ENCODE peak calls at places on chromosomes 11 and 22, in five cellular contexts. C is keratinocyte, V is psoas muscle, Y is thoracic aorta, B is tibial artery. O is an unnamed sample.

GRCh38 chr11:108558222-108558621 is 35.3 kb downstream of the EXPH5 start:
- DNase-seq in C (no peak), V (no peak), Y (no peak), B (no peak), O (no peak)

GRCh38 chr11:76962583-76963416 is 71.4 kb upstream of the B3GNT6 start:
- DNase-seq in C (no peak), V (no peak), Y (no peak), B (no peak), O (no peak)

GRCh38 chr11:31240340-31240904 is 129.1 kb downstream of the DCDC1 start:
- DNase-seq in C (peak), V (no peak), Y (no peak), B (no peak), O (peak)

GRCh38 chr22:21936151-21936778 is 16.4 kb downstream of the PPM1F start:
- DNase-seq in C (no peak), V (peak), Y (no peak), B (peak), O (peak)

GRCh38 chr11:65559951-65560537 is 1.9 kb upstream of the LTBP3 start:
- DNase-seq in C (peak), V (no peak), Y (peak), B (peak), O (no peak)

GRCh38 chr11:108223449-108224149 is 732 bp downstream of the ATM start:
- DNase-seq in C (no peak), V (no peak), Y (no peak), B (no peak), O (no peak)

GRCh38 chr22:48488611-48489456 is 1338.8 kb downstream of the BRD1 start:
- DNase-seq in C (no peak), V (no peak), Y (no peak), B (peak), O (no peak)

GRCh38 chr11:1853376-1854131 is 670 bp downstream of the LSP1 start:
- DNase-seq in C (no peak), V (no peak), Y (no peak), B (no peak), O (peak)

GRCh38 chr11:118655486-118656190 is 23.8 kb downstream of the TREH start:
- DNase-seq in C (no peak), V (no peak), Y (no peak), B (peak), O (no peak)

GRCh38 chr11:43547900-43548381 is 132.6 kb upstream of the HSD17B12 start:
- DNase-seq in C (no peak), V (no peak), Y (no peak), B (no peak), O (peak)

GRCh38 chr11:10392680-10393079 is 62.4 kb upstream of the AMPD3 start:
- DNase-seq in C (no peak), V (no peak), Y (no peak), B (no peak), O (no peak)

GRCh38 chr11:11363674-11364073 is 10.6 kb upstream of the CSNK2A3 start:
- DNase-seq in C (no peak), V (no peak), Y (no peak), B (no peak), O (no peak)

GRCh38 chr22:44729391-44730012 is 22.9 kb upstream of the ARHGAP8 start:
- DNase-seq in C (no peak), V (peak), Y (no peak), B (no peak), O (no peak)

GRCh38 chr11:132035228-132035627 is 664.8 kb downstream of the NTM start:
- DNase-seq in C (no peak), V (no peak), Y (no peak), B (no peak), O (no peak)

GRCh38 chr11:27723685-27724084 is 23.4 kb upstream of the BDNF start:
- DNase-seq in C (no peak), V (no peak), Y (no peak), B (no peak), O (no peak)

GRCh38 chr11:9626778-9627394 is 37.0 kb upstream of the SWAP70 start:
- DNase-seq in C (no peak), V (peak), Y (no peak), B (no peak), O (no peak)

GRCh38 chr22:30250713-30251267 is 4.2 kb upstream of the LIF start:
- DNase-seq in C (no peak), V (no peak), Y (no peak), B (no peak), O (no peak)

GRCh38 chr22:19679476-19680099 is 34.7 kb upstream of the SEPTIN5 start:
- DNase-seq in C (no peak), V (peak), Y (no peak), B (no peak), O (peak)

GRCh38 chr22:19605508-19606331 is 81.5 kb upstream of the CLDN5 start:
- DNase-seq in C (no peak), V (peak), Y (no peak), B (no peak), O (no peak)

GRCh38 chr11:113349528-113349927 is 35.1 kb downstream of the TTC12 start:
- DNase-seq in C (no peak), V (no peak), Y (no peak), B (no peak), O (no peak)

GRCh38 chr22:50399751-50400331 is 56.7 kb downstream of the PPP6R2 start:
- DNase-seq in C (no peak), V (peak), Y (no peak), B (no peak), O (no peak)
- TF ChIP-seq CTCF in C (peak), V (peak), Y (no peak), B (no peak), O (peak)

GRCh38 chr11:3825473-3826154 is 15.1 kb downstream of the RHOG start:
- DNase-seq in C (no peak), V (no peak), Y (no peak), B (no peak), O (no peak)
- H3K27ac ChIP-seq in C (no peak), V (no peak), Y (no peak), B (no peak), O (no peak)

GRCh38 chr11:93744669-93745004 is 3.2 kb downstream of the C11orf54 start:
- DNase-seq in C (no peak), V (no peak), Y (no peak), B (no peak), O (no peak)

GRCh38 chr11:93741882-93742226 is 382 bp downstream of the C11orf54 start:
- DNase-seq in C (no peak), V (no peak), Y (no peak), B (no peak), O (no peak)

GRCh38 chr11:93743316-93743715 is 1.8 kb downstream of the C11orf54 start:
- DNase-seq in C (no peak), V (no peak), Y (no peak), B (no peak), O (no peak)

GRCh38 chr11:93751001-93751400 is 9.5 kb downstream of the C11orf54 start:
- DNase-seq in C (no peak), V (no peak), Y (no peak), B (no peak), O (no peak)

DNA sequence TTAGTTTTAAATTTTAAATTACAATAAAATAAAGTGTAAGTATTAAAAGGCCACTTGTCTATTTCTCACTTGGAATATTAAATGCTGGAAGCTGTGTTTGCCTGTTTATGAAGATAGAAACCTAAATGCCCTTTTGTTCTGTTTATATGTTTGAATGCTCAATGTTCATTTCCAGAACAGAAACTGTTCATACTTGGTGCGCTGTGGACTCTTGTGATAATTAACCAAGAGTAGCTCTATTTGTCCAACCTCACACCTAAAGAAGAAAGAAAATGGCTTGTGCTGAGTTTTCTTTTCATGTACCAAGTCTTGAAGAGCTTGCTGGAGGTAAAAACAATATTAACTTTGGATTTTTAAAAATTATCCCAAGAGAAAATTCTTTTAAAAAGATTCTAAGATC is 5.7 kb downstream of the C11orf54 start:
- DNase-seq in C (no peak), V (no peak), Y (no peak), B (no peak), O (no peak)
- H3K4me3 ChIP-seq in C (no peak), V (no peak), Y (no peak), B (no peak), O (no peak)

GRCh38 chr11:114938799-114939198 is 260.5 kb downstream of the NXPE2 start:
- DNase-seq in C (no peak), V (no peak), Y (no peak), B (no peak), O (no peak)

GRCh38 chr11:114942207-114942606 is 263.9 kb downstream of the NXPE2 start:
- DNase-seq in C (no peak), V (no peak), Y (no peak), B (no peak), O (no peak)
- TF ChIP-seq CTCF in C (no peak), V (no peak), Y (no peak), B (no peak), O (no peak)

GRCh38 chr11:33040862-33041453 is 1.6 kb downstream of the TCP11L1 start:
- DNase-seq in C (no peak), V (no peak), Y (no peak), B (no peak), O (no peak)
- H3K27ac ChIP-seq in C (peak), V (no peak), Y (no peak), B (peak), O (no peak)

GRCh38 chr11:102990145-102990544 is 34.6 kb upstream of the MMP13 start:
- DNase-seq in C (no peak), V (no peak), Y (no peak), B (no peak), O (no peak)

GRCh38 chr11:102989379-102990047 is 34.0 kb upstream of the MMP13 start:
- DNase-seq in C (no peak), V (no peak), Y (no peak), B (no peak), O (no peak)

GRCh38 chr11:102991776-102992175 is 36.2 kb upstream of the MMP13 start:
- DNase-seq in C (no peak), V (no peak), Y (no peak), B (no peak), O (no peak)

GRCh38 chr11:102994101-102994500 is 38.6 kb upstream of the MMP13 start:
- DNase-seq in C (no peak), V (no peak), Y (no peak), B (no peak), O (no peak)
- H3K4me3 ChIP-seq in C (no peak), V (no peak), Y (no peak), B (no peak), O (no peak)

DNA sequence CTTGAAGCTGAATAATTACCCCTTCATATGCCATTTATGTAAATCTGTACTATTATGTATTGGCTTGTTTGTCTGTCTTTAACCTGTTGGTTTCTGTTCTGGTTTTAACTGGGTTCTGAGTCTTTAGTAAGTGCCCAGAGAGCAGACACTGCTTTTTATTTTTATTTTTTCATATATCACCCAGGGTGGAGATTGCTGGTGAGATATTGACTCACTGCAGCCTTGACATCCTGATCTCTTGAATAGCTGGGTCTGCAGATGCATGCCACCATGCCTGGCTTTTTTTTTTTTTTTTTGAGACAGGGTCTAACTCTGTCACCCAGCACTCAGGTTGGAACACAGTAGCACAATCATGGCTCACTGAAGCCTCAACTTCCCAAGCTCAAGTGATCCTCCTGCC is 19.4 kb downstream of the GRAMD1B start:
- DNase-seq in C (no peak), V (no peak), Y (no peak), B (no peak), O (no peak)
- TF ChIP-seq CTCF in C (no peak), V (no peak), Y (no peak), B (no peak), O (no peak)

GRCh38 chr22:46942816-46943783 is 180.7 kb downstream of the TBC1D22A start:
- DNase-seq in C (no peak), V (peak), Y (no peak), B (no peak), O (no peak)
- H3K27ac ChIP-seq in C (peak), V (peak), Y (no peak), B (no peak), O (no peak)

O was measured in pancreas.